ENCODE peak calls at places on chromosomes 3 and 15, in nine cellular contexts. S is MM.1S, L is GM12864, P is astrocyte of the spinal cord, A is glutamatergic neuron, O is left ventricle myocardium inferior, B is thoracic aorta, X is PC-3, U is fibroblast of the aortic adventitia. R is an unnamed sample.

GRCh38 chr3:30696403-30696819 is 90.0 kb downstream of the TGFBR2 start:
- DNase-seq in S (no peak), A (no peak), L (no peak), U (peak), X (no peak), P (no peak), B (no peak), O (peak), R (no peak)

GRCh38 chr3:54353547-54354339 is 231.4 kb downstream of the CACNA2D3 start:
- DNase-seq in P (no peak), L (no peak), A (no peak), U (no peak), O (peak), X (no peak), B (no peak), S (no peak), R (no peak)

GRCh38 chr3:31777092-31777491 is 204.0 kb downstream of the OSBPL10 start:
- DNase-seq in P (no peak), U (no peak), S (no peak), X (peak), B (no peak), O (no peak), L (no peak), A (no peak), R (no peak)

GRCh38 chr3:188962253-188963247 is 209.2 kb upstream of the TPRG1 start:
- DNase-seq in O (no peak), P (no peak), A (no peak), X (no peak), U (peak), L (no peak), S (peak), B (no peak), R (no peak)

GRCh38 chr3:188156051-188156450 is 2.1 kb downstream of the LPP start:
- DNase-seq in A (no peak), X (no peak), L (no peak), S (no peak), P (no peak), U (no peak), B (no peak), O (no peak), R (no peak)

GRCh38 chr3:13886593-13887129 is 6.8 kb upstream of the WNT7A start:
- DNase-seq in X (no peak), A (no peak), U (no peak), P (no peak), S (no peak), O (no peak), L (no peak), B (no peak), R (no peak)

GRCh38 chr15:100803158-100803440 is 76.5 kb upstream of the ALDH1A3 start:
- DNase-seq in S (no peak), O (no peak), U (no peak), X (no peak), B (no peak), A (no peak), L (no peak), P (no peak), R (no peak)

GRCh38 chr15:49747340-49747739 is 126.5 kb downstream of the DTWD1 start:
- DNase-seq in U (no peak), S (no peak), P (no peak), X (no peak), B (no peak), A (no peak), L (no peak), O (no peak), R (no peak)

GRCh38 chr3:196985298-196985697 is 16.7 kb upstream of the PIGZ start:
- DNase-seq in B (no peak), X (no peak), U (no peak), S (no peak), O (peak), P (no peak), L (no peak), A (no peak), R (no peak)

GRCh38 chr3:132038198-132038825 is 3.5 kb upstream of the CPNE4 start:
- DNase-seq in U (peak), P (peak), S (peak), L (no peak), O (no peak), X (peak), A (no peak), B (no peak), R (no peak)

GRCh38 chr3:194134231-194134756 is 1.7 kb upstream of the HES1 start:
- DNase-seq in A (peak), L (no peak), U (peak), S (peak), O (peak), X (no peak), P (no peak), B (no peak), R (peak)

GRCh38 chr15:80404719-80405553 is 754 bp downstream of the ARNT2 start:
- DNase-seq in A (peak), L (no peak), X (no peak), S (no peak), U (no peak), B (no peak), O (no peak), P (peak), R (no peak)

GRCh38 chr3:177777699-177778098 is 580.4 kb upstream of the TBL1XR1 start:
- DNase-seq in P (peak), A (peak), O (peak), L (peak), U (peak), B (no peak), S (peak), X (peak), R (peak)

GRCh38 chr3:66036586-66037061 is 2.1 kb downstream of the MAGI1 start:
- DNase-seq in O (no peak), B (no peak), P (no peak), U (no peak), X (no peak), L (no peak), S (no peak), A (no peak), R (no peak)

GRCh38 chr3:72388644-72389043 is 459.6 kb downstream of the SHQ1 start:
- DNase-seq in U (no peak), X (no peak), S (no peak), B (no peak), O (no peak), A (no peak), P (no peak), L (no peak), R (no peak)

GRCh38 chr15:80424381-80424780 is 20.2 kb downstream of the ARNT2 start:
- DNase-seq in X (peak), O (no peak), P (peak), S (no peak), B (no peak), U (no peak), A (no peak), L (no peak), R (no peak)

GRCh38 chr15:68552773-68553172 is 26.0 kb upstream of the CORO2B start:
- DNase-seq in A (no peak), P (peak), U (no peak), B (no peak), L (no peak), S (no peak), O (no peak), X (peak), R (no peak)

GRCh38 chr3:164897335-164897734 is 181.0 kb downstream of the SI start:
- DNase-seq in U (no peak), S (peak), A (no peak), O (no peak), P (no peak), B (no peak), L (no peak), X (no peak), R (no peak)

GRCh38 chr3:24683511-24684384 is 189.1 kb upstream of the THRB start:
- DNase-seq in A (no peak), P (peak), X (peak), U (peak), L (no peak), B (no peak), O (no peak), S (no peak), R (no peak)

GRCh38 chr3:140403559-140403958 is 274.3 kb upstream of the TRIM42 start:
- DNase-seq in B (no peak), A (no peak), S (no peak), O (no peak), P (no peak), U (no peak), L (no peak), X (no peak), R (no peak)

GRCh38 chr3:99699841-99700240 is 61.4 kb downstream of the COL8A1 start:
- DNase-seq in A (no peak), O (no peak), S (peak), U (peak), P (peak), X (no peak), L (no peak), B (no peak), R (no peak)

GRCh38 chr3:184874709-184875644 is 63.0 kb downstream of the VPS8 start:
- DNase-seq in U (peak), B (no peak), A (peak), O (no peak), X (peak), L (no peak), S (peak), P (peak), R (no peak)

GRCh38 chr3:160162440-160162839 is 62.8 kb upstream of the C3orf80 start:
- DNase-seq in S (no peak), A (peak), U (no peak), O (no peak), B (no peak), L (no peak), X (no peak), P (no peak), R (no peak)

GRCh38 chr15:33735637-33736247 is 232.6 kb upstream of the CHRM5 start:
- DNase-seq in P (peak), S (peak), B (no peak), A (peak), X (peak), L (no peak), O (no peak), U (peak), R (no peak)

DNA sequence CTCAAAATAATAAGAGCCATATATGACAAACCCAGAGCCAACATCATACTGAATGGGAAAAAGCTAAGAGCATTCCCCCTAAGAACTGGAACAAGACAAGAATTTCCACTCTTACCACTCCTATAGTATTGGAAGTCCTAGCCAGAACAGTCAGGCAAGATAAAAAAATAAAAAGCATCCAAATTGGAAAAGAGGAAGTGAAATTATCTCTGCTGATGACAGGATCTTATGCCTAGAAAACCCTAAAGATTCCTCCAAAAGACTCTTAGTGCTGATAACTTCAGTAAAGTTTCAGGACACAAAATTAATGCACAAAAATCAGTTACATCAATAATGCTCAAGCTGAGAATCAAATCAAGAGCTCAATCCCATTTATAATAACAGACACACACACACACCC is 45.9 kb upstream of the SLC2A2 start:
- DNase-seq in B (no peak), L (no peak), X (no peak), S (no peak), U (no peak), A (no peak), O (no peak), P (no peak), R (no peak)
- TF ChIP-seq CTCF in B (no peak), L (no peak), X (no peak), S (no peak), U (no peak), A (no peak), O (no peak), P (no peak), R (no peak)

DNA sequence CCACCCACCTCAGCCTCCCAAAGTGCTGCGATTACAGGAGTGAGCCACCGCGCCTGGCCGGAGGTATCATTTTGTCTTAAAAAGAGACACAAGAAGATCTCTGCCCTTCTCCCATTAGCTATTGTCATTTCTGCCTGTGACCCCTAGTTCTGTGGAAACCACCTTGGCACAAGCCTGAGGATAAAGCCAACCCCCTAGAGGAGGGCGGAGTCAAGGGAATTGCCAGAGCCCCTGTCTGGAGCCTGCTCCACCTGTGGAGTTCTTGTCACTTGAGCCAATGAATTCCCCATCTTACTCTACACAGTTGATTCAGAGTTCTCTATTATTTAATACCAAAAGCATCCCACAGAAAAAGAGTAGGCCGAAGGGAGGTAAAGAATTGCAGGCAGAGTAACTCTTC is 34.9 kb upstream of the KLHL6 start:
- DNase-seq in S (no peak), P (no peak), X (no peak), B (no peak), U (no peak), A (no peak), L (no peak), O (no peak), R (no peak)
- TF ChIP-seq CTCF in S (no peak), P (no peak), X (no peak), B (no peak), U (no peak), A (no peak), L (no peak), O (no peak), R (no peak)

DNA sequence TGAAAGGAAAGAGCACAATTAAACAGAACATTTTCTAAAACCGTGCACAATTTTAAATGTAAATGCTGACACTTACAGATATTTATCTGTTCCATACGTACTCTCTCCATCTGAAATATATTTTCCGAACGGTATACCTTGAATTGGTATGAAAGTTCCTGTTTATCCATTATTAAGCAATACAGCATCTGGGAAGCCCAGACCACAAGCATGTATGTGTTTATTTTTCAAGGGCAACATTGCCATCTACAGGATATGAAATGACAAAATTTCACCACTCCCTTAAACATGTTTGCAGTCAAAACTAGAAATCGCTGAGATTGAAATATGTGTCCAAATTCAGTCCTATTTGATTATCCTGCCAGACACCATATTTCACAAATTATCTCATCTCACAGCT is 533.5 kb downstream of the TBL1XR1 start:
- DNase-seq in L (no peak), A (no peak), U (peak), X (peak), P (peak), O (no peak), S (peak), B (no peak), R (no peak)
- TF ChIP-seq CTCF in L (no peak), A (peak), U (peak), X (peak), P (peak), O (peak), S (peak), B (peak), R (peak)

GRCh38 chr3:41202075-41202833 is 2.9 kb downstream of the CTNNB1 start:
- DNase-seq in L (no peak), A (no peak), P (peak), O (no peak), U (no peak), S (no peak), B (no peak), X (peak), R (peak)
- TF ChIP-seq CTCF in L (no peak), A (no peak), P (no peak), O (no peak), U (no peak), S (no peak), B (no peak), X (no peak), R (no peak)

GRCh38 chr15:45320581-45320980 is 57.8 kb downstream of the GATM start:
- DNase-seq in L (no peak), S (no peak), B (no peak), X (peak), A (no peak), O (no peak), P (no peak), U (no peak), R (no peak)

GRCh38 chr15:45319472-45320214 is 58.7 kb downstream of the GATM start:
- DNase-seq in S (no peak), U (no peak), A (no peak), O (no peak), P (no peak), L (no peak), X (no peak), B (no peak), R (no peak)

DNA sequence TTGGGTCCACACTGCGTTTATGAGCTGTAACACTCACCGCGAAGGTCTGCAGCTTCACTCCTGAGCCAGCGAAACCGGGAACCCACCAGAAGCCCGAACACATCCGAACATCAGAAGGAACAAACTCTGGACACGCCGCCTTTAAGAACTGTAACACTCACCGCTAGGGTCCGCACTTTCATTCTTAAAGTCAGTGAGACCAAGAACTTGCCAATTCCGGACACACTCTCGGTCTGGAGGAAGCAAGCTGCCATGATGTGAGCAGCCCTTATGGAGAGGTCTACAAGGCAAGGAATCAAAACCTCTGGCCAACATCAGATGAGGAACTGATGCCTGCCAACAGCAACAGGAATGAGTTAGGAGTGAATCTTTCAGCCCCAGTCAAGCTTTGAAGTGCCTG is 62.9 kb downstream of the SLC28A2 start:
- DNase-seq in L (no peak), O (no peak), P (no peak), A (no peak), B (no peak), S (no peak), U (peak), X (peak), R (no peak)
- TF ChIP-seq CTCF in L (no peak), O (peak), P (no peak), A (peak), B (peak), S (no peak), U (peak), X (peak), R (no peak)

R was measured in GM06990.